ENCODE peak calls at places on chromosome 20, in seven cellular contexts. X is Peyer's patch, E is OCI-LY7, Q is esophagus squamous epithelium, T is ascending aorta, Z is SK-N-SH, W is tibial artery. Y is an unnamed sample. For H3K9me3, the result is how much of the 10 kb centered on the place peaks cover.

GRCh38 chr20:13868331-13868730 is 83.5 kb downstream of the NDUFAF5 start:
- DNase-seq in X (no peak), E (no peak), Q (no peak), T (peak), Z (no peak), W (peak), Y (peak)

GRCh38 chr20:46406986-46407670 is 713 bp upstream of the ELMO2 start:
- DNase-seq in X (peak), E (peak), Q (no peak), T (peak), Z (peak), W (peak), Y (no peak)

GRCh38 chr20:38113401-38114325 is 51.4 kb downstream of the TGM2 start:
- DNase-seq in X (peak), E (peak), Q (no peak), T (no peak), Z (no peak), W (no peak), Y (no peak)

GRCh38 chr20:46011631-46012482 is 3.1 kb downstream of the MMP9 start:
- DNase-seq in X (peak), E (peak), Q (no peak), T (peak), Z (peak), W (no peak), Y (peak)

GRCh38 chr20:58649288-58650180 is 1.5 kb upstream of the STX16 start:
- DNase-seq in X (peak), E (no peak), Q (no peak), T (no peak), Z (no peak), W (peak), Y (no peak)

GRCh38 chr20:46905364-46906125 is 10.9 kb downstream of the EYA2 start:
- DNase-seq in X (no peak), E (no peak), Q (no peak), T (no peak), Z (no peak), W (peak), Y (no peak)

GRCh38 chr20:58722379-58722778 is 29.8 kb downstream of the NPEPL1 start:
- DNase-seq in X (no peak), E (no peak), Q (no peak), T (no peak), Z (no peak), W (no peak), Y (no peak)

GRCh38 chr20:24337074-24337473 is 132.4 kb upstream of the SYNDIG1 start:
- DNase-seq in X (no peak), E (no peak), Q (no peak), T (no peak), Z (no peak), W (no peak), Y (no peak)

GRCh38 chr20:30937790-30938189 is 319.7 kb upstream of the DEFB115 start:
- DNase-seq in X (no peak), E (no peak), Q (no peak), T (no peak), Z (no peak), W (no peak), Y (no peak)
- H3K9me3 ChIP-seq in X (under half), E (under half), Q (under half), T (under half), Z (under half), W (under half), Y (under half)

DNA sequence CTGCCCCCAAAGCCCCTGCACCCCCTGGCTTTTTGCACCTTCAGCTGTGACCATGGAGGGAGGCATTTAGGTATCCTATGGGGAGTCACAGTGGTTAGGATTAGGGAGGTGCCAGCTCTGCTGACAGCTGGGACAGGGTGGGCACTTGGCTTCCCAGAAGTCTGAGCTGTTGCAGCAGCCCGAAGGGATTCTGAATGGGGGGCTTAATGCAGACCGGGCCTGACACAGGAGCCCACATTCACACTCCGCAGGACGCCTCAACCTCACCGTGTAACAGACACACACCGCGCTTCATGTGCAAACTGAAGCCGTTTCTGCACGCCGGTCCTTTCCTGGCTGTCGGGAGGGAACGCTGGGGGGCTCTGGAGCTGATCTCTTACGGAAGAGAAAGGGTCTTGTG is 1.9 kb downstream of the EBF4 start:
- DNase-seq in X (peak), E (no peak), Q (no peak), T (no peak), Z (no peak), W (no peak), Y (no peak)
- H3K4me3 ChIP-seq in X (no peak), E (no peak), Q (no peak), T (no peak), Z (no peak), W (no peak), Y (no peak)

DNA sequence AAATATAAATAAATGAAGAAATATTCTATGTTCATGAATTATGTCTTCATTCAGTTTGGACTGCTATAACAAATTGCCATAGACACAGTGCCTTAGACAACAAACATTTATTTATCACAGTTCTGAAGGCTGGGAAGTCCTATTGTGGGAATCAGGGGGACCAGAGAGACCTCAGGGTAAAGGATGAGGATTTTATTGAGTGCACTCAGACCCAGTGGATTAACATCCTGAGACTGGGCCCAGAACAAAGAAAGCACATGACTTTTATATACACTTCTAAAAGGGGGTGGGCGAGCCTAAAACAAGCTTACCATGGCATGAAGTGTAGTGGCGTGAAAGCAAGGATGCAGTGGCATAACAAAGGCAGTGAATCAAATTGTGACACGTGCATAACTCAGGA is 26.9 kb upstream of the CBLN4 start:
- DNase-seq in X (no peak), E (peak), Q (no peak), T (no peak), Z (no peak), W (no peak), Y (no peak)
- H3K9me3 ChIP-seq in X (under half), E (under half), Q (under half), T (under half), Z (under half), W (under half), Y (under half)

DNA sequence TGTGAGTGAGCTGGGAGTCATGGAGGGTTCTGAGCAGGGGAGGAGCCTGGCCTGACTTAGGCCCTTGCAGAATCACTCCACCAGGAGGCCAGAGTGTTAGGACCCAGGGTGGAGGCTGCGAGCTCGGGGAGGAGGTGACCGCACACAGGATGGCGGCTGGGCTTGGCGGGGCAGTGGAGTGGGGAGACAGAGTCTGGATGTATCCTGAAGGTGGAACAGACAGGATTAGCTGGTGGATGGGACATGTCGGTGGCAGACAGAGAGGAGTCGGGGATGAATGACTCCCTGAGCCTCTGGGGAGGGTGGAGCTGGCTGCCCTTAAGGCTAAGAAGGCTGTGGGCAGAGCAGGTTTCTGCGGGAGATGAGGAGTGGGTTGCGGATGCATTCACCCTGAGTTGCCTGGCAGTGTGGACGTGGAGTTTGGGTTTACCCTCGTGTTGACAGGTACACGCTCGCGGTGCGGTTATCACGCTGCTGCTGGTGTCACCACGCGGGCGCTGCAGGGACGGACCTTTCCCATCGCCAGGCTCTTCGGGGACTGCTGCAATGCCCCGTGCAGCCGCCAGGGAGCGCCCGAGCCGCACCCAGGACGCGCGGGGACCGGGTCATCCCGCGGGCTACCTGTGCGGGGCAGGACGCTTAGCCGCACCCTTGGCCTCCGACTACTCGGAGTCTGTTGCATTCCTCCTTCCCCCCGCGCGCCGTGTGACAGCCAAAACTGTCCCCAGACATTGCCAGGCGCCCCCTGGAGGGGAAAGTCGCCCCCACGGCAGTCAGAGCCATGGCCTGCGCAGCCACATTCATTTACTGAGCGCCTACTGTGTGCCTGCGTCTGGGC is 43.0 kb upstream of the PTGIS start:
- DNase-seq in X (peak), E (peak), Q (no peak), T (no peak), Z (peak), W (no peak), Y (peak)
- H3K4me3 ChIP-seq in X (peak), E (peak), Q (no peak), T (peak), Z (peak), W (no peak), Y (no peak)

DNA sequence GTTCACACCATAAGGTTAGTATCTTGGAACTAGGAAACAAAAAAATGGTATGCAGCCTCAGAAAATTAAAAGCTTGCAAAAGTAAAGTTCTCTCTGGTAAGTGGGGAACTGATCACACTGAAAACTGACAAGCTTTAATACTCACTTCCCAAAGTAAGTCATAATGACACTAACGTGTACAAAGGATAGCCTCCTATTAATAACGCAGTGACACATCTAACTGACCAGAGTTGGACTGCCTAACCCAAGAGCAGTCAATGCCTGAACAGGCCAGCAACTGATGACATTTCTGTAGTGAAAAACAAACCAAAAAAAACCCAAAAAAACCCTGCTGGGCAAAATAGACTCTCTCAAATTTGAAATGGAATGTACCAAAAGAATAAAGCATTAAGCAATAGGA is 30.7 kb downstream of the CHD6 start:
- DNase-seq in X (no peak), E (no peak), Q (no peak), T (no peak), Z (no peak), W (no peak), Y (no peak)
- H3K9me3 ChIP-seq in X (under half), E (under half), Q (under half), T (under half), Z (under half), W (under half), Y (under half)

GRCh38 chr20:33282991-33283555 is at the start of gene BPIFB1:
- DNase-seq in X (no peak), E (no peak), Q (no peak), T (no peak), Z (no peak), W (no peak), Y (no peak)

GRCh38 chr20:33287884-33288283 is 4.9 kb downstream of the BPIFB1 start:
- DNase-seq in X (no peak), E (no peak), Q (no peak), T (no peak), Z (no peak), W (no peak), Y (no peak)

GRCh38 chr20:33284937-33285336 is 1.9 kb downstream of the BPIFB1 start:
- DNase-seq in X (no peak), E (no peak), Q (no peak), T (no peak), Z (no peak), W (no peak), Y (no peak)

GRCh38 chr20:33282196-33282934 is 649 bp upstream of the BPIFB1 start:
- DNase-seq in X (no peak), E (no peak), Q (no peak), T (no peak), Z (no peak), W (no peak), Y (no peak)

GRCh38 chr20:33285861-33286495 is 3.0 kb downstream of the BPIFB1 start:
- DNase-seq in X (no peak), E (no peak), Q (no peak), T (no peak), Z (no peak), W (no peak), Y (no peak)
- H3K4me3 ChIP-seq in X (no peak), E (no peak), Q (no peak), T (no peak), Z (no peak), W (no peak), Y (no peak)

GRCh38 chr20:63462244-63462643 is 10.2 kb downstream of the KCNQ2 start:
- DNase-seq in X (no peak), E (no peak), Q (no peak), T (no peak), Z (no peak), W (no peak), Y (no peak)

GRCh38 chr20:63464289-63464635 is 8.2 kb downstream of the KCNQ2 start:
- DNase-seq in X (no peak), E (no peak), Q (no peak), T (no peak), Z (no peak), W (no peak), Y (no peak)

GRCh38 chr20:63461364-63461763 is 11.1 kb downstream of the KCNQ2 start:
- DNase-seq in X (no peak), E (no peak), Q (no peak), T (no peak), Z (no peak), W (no peak), Y (no peak)

GRCh38 chr20:63465380-63466249 is 6.8 kb downstream of the KCNQ2 start:
- DNase-seq in X (no peak), E (no peak), Q (no peak), T (no peak), Z (no peak), W (no peak), Y (no peak)

DNA sequence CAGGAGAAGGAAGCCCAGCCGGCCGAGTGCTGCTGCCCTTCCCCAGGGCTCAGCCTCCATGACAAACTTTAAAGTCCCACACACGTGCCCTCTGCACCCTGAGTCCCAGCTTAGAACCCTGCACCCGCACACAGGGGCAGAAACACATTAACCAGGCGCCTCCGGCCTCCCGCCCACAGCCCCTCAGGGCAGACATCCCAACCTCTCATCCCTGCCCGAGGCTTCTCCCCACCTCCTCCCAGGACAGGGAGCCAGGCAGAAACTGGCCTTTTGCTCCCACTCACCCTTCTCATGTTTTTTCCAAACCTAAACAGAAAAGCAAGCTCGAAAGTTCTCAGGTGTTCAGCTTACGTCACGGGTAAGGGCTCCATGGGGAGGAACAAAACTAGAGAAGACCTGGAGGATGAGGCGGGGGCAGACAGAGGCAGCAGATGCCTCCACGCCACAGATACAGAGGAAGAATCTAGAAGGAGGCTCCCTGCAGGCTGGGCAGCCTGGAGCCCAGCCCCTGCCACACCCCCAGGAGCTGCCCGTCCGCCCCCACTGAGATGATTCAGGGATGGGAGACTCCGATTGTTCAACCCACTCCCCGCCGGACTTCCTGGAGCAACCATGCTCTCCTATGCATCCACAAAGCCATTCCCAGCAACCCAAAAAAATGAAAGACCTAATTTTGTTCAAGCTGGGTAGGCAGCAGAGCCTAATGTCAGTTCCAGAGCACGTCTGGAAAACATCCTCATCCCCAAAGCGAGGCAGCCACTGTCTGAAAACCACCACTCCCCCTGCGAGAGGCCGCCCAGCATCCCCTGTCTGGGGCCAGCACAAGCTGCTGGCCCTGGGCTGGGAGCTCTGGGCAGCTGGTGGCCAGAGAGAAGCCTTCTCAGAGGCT is 8.8 kb downstream of the KCNQ2 start:
- DNase-seq in X (no peak), E (no peak), Q (no peak), T (no peak), Z (peak), W (no peak), Y (peak)
- H3K9me3 ChIP-seq in X (under half), E (under half), Q (under half), T (under half), Z (under half), W (under half), Y (under half)

GRCh38 chr20:32510601-32511357 is 74.4 kb downstream of the NOL4L start:
- DNase-seq in X (no peak), E (no peak), Q (no peak), T (no peak), Z (no peak), W (no peak), Y (no peak)
- H3K4me3 ChIP-seq in X (no peak), E (no peak), Q (no peak), T (no peak), Z (no peak), W (no peak), Y (no peak)

GRCh38 chr20:56004611-56005388 is 519 bp downstream of the CBLN4 start:
- DNase-seq in X (no peak), E (no peak), Q (no peak), T (no peak), Z (peak), W (no peak), Y (no peak)
- H3K9me3 ChIP-seq in X (under half), E (under half), Q (under half), T (under half), Z (under half), W (under half), Y (under half)

DNA sequence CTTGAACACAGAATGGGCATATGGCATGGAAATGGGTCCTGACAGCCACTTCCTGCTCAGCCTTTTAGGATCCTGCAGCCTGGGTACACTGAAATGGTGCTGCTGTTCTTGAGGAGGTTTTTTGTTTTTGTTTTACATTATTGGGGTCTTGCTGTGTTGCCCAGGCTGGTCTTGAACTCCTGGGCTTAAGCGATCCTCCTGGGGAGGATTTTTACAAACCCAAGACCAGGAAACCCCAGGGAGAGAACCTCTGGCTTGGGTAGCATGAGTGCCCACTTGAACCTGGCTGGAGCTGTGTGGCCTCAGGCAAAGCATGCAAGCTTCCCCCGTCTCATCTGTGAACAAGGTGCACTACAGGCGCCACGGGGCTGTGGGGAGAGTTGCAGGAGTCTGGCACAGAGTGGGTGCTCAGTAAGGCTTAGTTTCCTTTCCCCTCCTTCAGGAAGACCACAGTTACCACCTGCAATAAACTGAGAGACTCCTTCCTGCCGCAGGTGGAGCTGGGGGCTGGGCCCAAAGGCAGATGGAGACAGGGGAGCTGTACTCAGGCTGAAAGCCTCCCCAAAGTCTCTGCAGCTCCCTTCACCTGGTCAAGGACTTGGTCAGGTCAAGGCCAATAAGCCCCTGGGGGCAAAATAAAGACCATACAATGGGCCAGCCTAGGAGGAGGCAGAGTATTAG is 1.8 kb downstream of the SLA2 start:
- DNase-seq in X (peak), E (peak), Q (no peak), T (no peak), Z (no peak), W (no peak), Y (no peak)
- H3K4me3 ChIP-seq in X (peak), E (peak), Q (no peak), T (no peak), Z (no peak), W (no peak), Y (no peak)